ENCODE peak calls at places on chromosomes 6 and 20, in seven cellular contexts. U, Q, E, P, X, V and M are unnamed samples.

GRCh38 chr6:157304840-157305675 is 18.3 kb downstream of the TMEM242 start:
- DNase-seq in X (no peak), U (no peak), E (no peak), P (no peak), V (peak), Q (no peak), M (peak)

GRCh38 chr6:5656226-5656625 is 350.5 kb downstream of the NRN1 start:
- DNase-seq in Q (no peak), X (peak), U (no peak), V (no peak), P (no peak), E (no peak), M (no peak)

GRCh38 chr20:54633903-54634302 is 158.5 kb downstream of the DOK5 start:
- DNase-seq in U (no peak), P (peak), X (no peak), E (no peak), V (no peak), Q (no peak), M (no peak)

GRCh38 chr6:131982740-131983259 is 31.6 kb upstream of the CCN2 start:
- DNase-seq in Q (no peak), U (peak), E (no peak), P (no peak), V (peak), X (no peak), M (peak)

GRCh38 chr20:51484141-51484815 is 58.2 kb downstream of the NFATC2 start:
- DNase-seq in X (no peak), V (no peak), U (no peak), Q (no peak), E (no peak), P (no peak), M (no peak)

GRCh38 chr20:22836877-22837276 is 198.2 kb upstream of the SSTR4 start:
- DNase-seq in Q (no peak), X (no peak), V (peak), U (no peak), P (no peak), E (no peak), M (peak)

GRCh38 chr6:99821164-99821563 is 172.9 kb downstream of the MCHR2 start:
- DNase-seq in Q (no peak), X (no peak), P (no peak), U (no peak), V (no peak), E (no peak), M (no peak)

GRCh38 chr20:49420292-49420691 is 62.2 kb downstream of the KCNB1 start:
- DNase-seq in V (no peak), U (no peak), Q (no peak), E (no peak), X (no peak), P (no peak), M (no peak)

GRCh38 chr6:17039266-17039665 is 62.6 kb upstream of the STMND1 start:
- DNase-seq in P (no peak), X (no peak), E (no peak), V (no peak), Q (no peak), U (no peak), M (no peak)

GRCh38 chr20:46801003-46801702 is 91.7 kb downstream of the SLC2A10 start:
- DNase-seq in E (no peak), U (no peak), Q (no peak), P (no peak), X (no peak), V (no peak), M (no peak)

GRCh38 chr20:19540401-19540800 is 217.7 kb upstream of the RIN2 start:
- DNase-seq in V (no peak), E (no peak), Q (no peak), U (no peak), X (no peak), P (no peak), M (no peak)

GRCh38 chr6:31113861-31114539 is 600 bp upstream of the PSORS1C1 start:
- DNase-seq in Q (no peak), V (peak), P (no peak), U (peak), X (no peak), E (no peak), M (no peak)

GRCh38 chr6:45076217-45076616 is 251.9 kb upstream of the RUNX2 start:
- DNase-seq in U (peak), V (peak), P (no peak), Q (no peak), X (no peak), E (no peak), M (no peak)

GRCh38 chr6:35016417-35017221 is 124.5 kb downstream of the TCP11 start:
- DNase-seq in P (no peak), Q (no peak), U (no peak), X (peak), V (peak), E (no peak), M (no peak)

GRCh38 chr6:106547053-106547414 is 82.3 kb downstream of the RTN4IP1 start:
- DNase-seq in Q (no peak), V (no peak), E (no peak), P (no peak), X (no peak), U (no peak), M (no peak)

GRCh38 chr6:155447949-155448348 is 7.7 kb downstream of the NOX3 start:
- DNase-seq in U (no peak), V (no peak), Q (no peak), E (no peak), X (no peak), P (no peak), M (no peak)

GRCh38 chr20:26209171-26209941 is 512.7 kb upstream of the ZNF337 start:
- DNase-seq in U (peak), V (no peak), E (peak), P (peak), X (no peak), Q (no peak), M (no peak)

GRCh38 chr6:44342489-44342888 is at the start of gene SPATS1:
- DNase-seq in Q (no peak), X (peak), E (no peak), P (no peak), U (no peak), V (peak), M (no peak)

GRCh38 chr6:141467041-141467440 is 665.7 kb upstream of the GJE1 start:
- DNase-seq in Q (no peak), P (no peak), X (no peak), E (no peak), U (no peak), V (no peak), M (no peak)

GRCh38 chr20:46053416-46053815 is 24.4 kb downstream of the SLC12A5 start:
- DNase-seq in V (no peak), P (no peak), X (no peak), E (no peak), U (no peak), Q (no peak), M (no peak)

GRCh38 chr6:43856005-43856765 is 86.2 kb downstream of the VEGFA start:
- DNase-seq in U (no peak), P (no peak), V (no peak), X (no peak), E (no peak), Q (no peak), M (peak)

GRCh38 chr6:35496851-35497570 is at the start of gene TEAD3:
- DNase-seq in U (no peak), X (no peak), E (peak), Q (no peak), P (peak), V (peak), M (peak)

GRCh38 chr6:13550656-13551055 is 23.7 kb upstream of the SIRT5 start:
- DNase-seq in P (no peak), E (no peak), U (no peak), Q (no peak), V (no peak), X (no peak), M (no peak)

GRCh38 chr6:132673376-132674094 is 14.6 kb upstream of the TAAR1 start:
- DNase-seq in V (no peak), Q (no peak), X (no peak), U (no peak), P (no peak), E (no peak), M (no peak)